ENCODE peak calls at places on chromosomes 11 and 22, in five cellular contexts. One of them, this sample, is unnamed.

GRCh38 chr11:55457641-55458040 is 89.9 kb downstream of the OR4A15 start:
- DNase-seq in PC-3: peak; percentile 61
- DNase-seq in mesenchymal stem cell: no peak
- DNase-seq in tibial artery: no peak
- DNase-seq in upper lobe of left lung: no peak
- DNase-seq in this sample: no peak

GRCh38 chr22:27420817-27421361 is 380.7 kb downstream of the MN1 start:
- DNase-seq in PC-3: peak; percentile 73
- DNase-seq in upper lobe of left lung: peak; percentile 31
- DNase-seq in mesenchymal stem cell: no peak
- DNase-seq in tibial artery: peak; percentile 96
- DNase-seq in this sample: peak; percentile 90

GRCh38 chr22:23179381-23180294 is 671 bp upstream of the BCR start:
- DNase-seq in upper lobe of left lung: peak; percentile 44
- DNase-seq in tibial artery: peak; percentile 90
- DNase-seq in mesenchymal stem cell: no peak
- DNase-seq in PC-3: no peak
- DNase-seq in this sample: peak; percentile 55

GRCh38 chr22:49671331-49672012 is 156.2 kb downstream of the BRD1 start:
- DNase-seq in mesenchymal stem cell: no peak
- DNase-seq in tibial artery: peak; percentile 21
- DNase-seq in PC-3: no peak
- DNase-seq in upper lobe of left lung: no peak
- DNase-seq in this sample: no peak

GRCh38 chr11:5229388-5229787 is 2.5 kb upstream of the HBB start:
- DNase-seq in mesenchymal stem cell: no peak
- DNase-seq in tibial artery: no peak
- DNase-seq in upper lobe of left lung: no peak
- DNase-seq in PC-3: no peak
- DNase-seq in this sample: no peak

GRCh38 chr22:21646608-21647590 is 4.8 kb downstream of the SDF2L1 start:
- DNase-seq in upper lobe of left lung: peak; percentile 73
- DNase-seq in PC-3: peak; percentile 79
- DNase-seq in tibial artery: peak; percentile 88
- DNase-seq in mesenchymal stem cell: peak; percentile 84
- DNase-seq in this sample: peak; percentile 79

GRCh38 chr22:49325531-49326395 is 501.9 kb downstream of the BRD1 start:
- DNase-seq in mesenchymal stem cell: no peak
- DNase-seq in upper lobe of left lung: no peak
- DNase-seq in PC-3: no peak
- DNase-seq in tibial artery: no peak
- DNase-seq in this sample: no peak

GRCh38 chr11:1516273-1517067 is 29.9 kb upstream of the MOB2 start:
- DNase-seq in PC-3: peak; percentile 13
- DNase-seq in tibial artery: no peak
- DNase-seq in mesenchymal stem cell: peak; percentile 8
- DNase-seq in upper lobe of left lung: no peak
- DNase-seq in this sample: no peak

GRCh38 chr11:18987454-18988231 is 48.4 kb upstream of the MRGPRX1 start:
- DNase-seq in upper lobe of left lung: no peak
- DNase-seq in tibial artery: no peak
- DNase-seq in PC-3: peak; percentile 91
- DNase-seq in mesenchymal stem cell: no peak
- DNase-seq in this sample: no peak

GRCh38 chr11:45052361-45052760 is 94.1 kb upstream of the PRDM11 start:
- DNase-seq in mesenchymal stem cell: no peak
- DNase-seq in tibial artery: no peak
- DNase-seq in upper lobe of left lung: no peak
- DNase-seq in PC-3: no peak
- DNase-seq in this sample: no peak

GRCh38 chr22:46673677-46674236 is 53.6 kb downstream of the GRAMD4 start:
- DNase-seq in PC-3: no peak
- DNase-seq in mesenchymal stem cell: no peak
- DNase-seq in tibial artery: no peak
- DNase-seq in upper lobe of left lung: no peak
- DNase-seq in this sample: no peak

GRCh38 chr22:33328789-33329296 is 270.7 kb upstream of the SYN3 start:
- DNase-seq in tibial artery: no peak
- DNase-seq in PC-3: no peak
- DNase-seq in mesenchymal stem cell: peak; percentile 64
- DNase-seq in upper lobe of left lung: no peak
- DNase-seq in this sample: no peak

GRCh38 chr22:30210235-30210831 is 36.2 kb downstream of the LIF start:
- DNase-seq in PC-3: peak; percentile 97
- DNase-seq in tibial artery: no peak
- DNase-seq in upper lobe of left lung: no peak
- DNase-seq in mesenchymal stem cell: peak; percentile 88
- DNase-seq in this sample: no peak
- H3K4me1 ChIP-seq in PC-3: peaks cover 84% of the 10 kb centered on the region
- H3K4me1 ChIP-seq in tibial artery: peaks cover 46% of the 10 kb centered on the region
- H3K4me1 ChIP-seq in upper lobe of left lung: peaks cover 44% of the 10 kb centered on the region
- H3K4me1 ChIP-seq in mesenchymal stem cell: peaks cover 53% of the 10 kb centered on the region
- H3K4me1 ChIP-seq in this sample: peaks cover 9% of the 10 kb centered on the region

GRCh38 chr11:114133548-114134329 is 74.2 kb downstream of the ZBTB16 start:
- DNase-seq in PC-3: no peak
- DNase-seq in mesenchymal stem cell: no peak
- DNase-seq in upper lobe of left lung: no peak
- DNase-seq in tibial artery: peak; percentile 88
- DNase-seq in this sample: no peak
- H3K4me1 ChIP-seq in PC-3: peaks cover 15% of the 10 kb centered on the region
- H3K4me1 ChIP-seq in mesenchymal stem cell: no peaks in the 10 kb centered on the region
- H3K4me1 ChIP-seq in upper lobe of left lung: peaks cover 100% of the 10 kb centered on the region
- H3K4me1 ChIP-seq in tibial artery: peaks cover 97% of the 10 kb centered on the region
- H3K4me1 ChIP-seq in this sample: peaks cover 98% of the 10 kb centered on the region

DNA sequence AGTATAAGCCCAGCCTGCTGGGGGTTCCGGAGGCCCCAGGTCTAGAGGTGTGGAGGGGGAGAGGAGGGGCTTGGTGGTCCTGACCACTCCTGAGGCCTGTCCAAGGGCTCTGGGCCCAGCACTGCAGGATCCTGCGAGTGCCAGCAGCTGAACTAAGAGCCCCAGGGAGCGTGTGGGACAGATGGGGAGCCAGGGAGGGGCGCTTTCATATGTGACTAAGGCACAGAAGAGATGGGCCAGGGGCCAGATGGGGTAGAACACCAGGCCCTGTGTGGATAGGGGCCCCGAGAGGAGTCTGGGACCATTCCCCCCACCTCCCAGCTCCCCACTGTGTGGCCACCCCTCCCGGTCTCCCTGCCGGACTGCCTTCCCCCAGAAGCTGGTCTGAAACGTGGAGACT is 18.4 kb downstream of the MAFF start:
- DNase-seq in tibial artery: no peak
- DNase-seq in PC-3: no peak
- DNase-seq in upper lobe of left lung: no peak
- DNase-seq in mesenchymal stem cell: no peak
- DNase-seq in this sample: no peak
- H3K4me1 ChIP-seq in tibial artery: peaks cover 56% of the 10 kb centered on the region
- H3K4me1 ChIP-seq in PC-3: peaks cover 21% of the 10 kb centered on the region
- H3K4me1 ChIP-seq in upper lobe of left lung: peaks cover 54% of the 10 kb centered on the region
- H3K4me1 ChIP-seq in mesenchymal stem cell: peaks cover 59% of the 10 kb centered on the region
- H3K4me1 ChIP-seq in this sample: peaks cover 38% of the 10 kb centered on the region

GRCh38 chr11:132242662-132243061 is 872.2 kb downstream of the NTM start:
- DNase-seq in upper lobe of left lung: no peak
- DNase-seq in tibial artery: no peak
- DNase-seq in mesenchymal stem cell: no peak
- DNase-seq in PC-3: no peak
- DNase-seq in this sample: no peak
- H3K4me1 ChIP-seq in upper lobe of left lung: no peaks in the 10 kb centered on the region
- H3K4me1 ChIP-seq in tibial artery: no peaks in the 10 kb centered on the region
- H3K4me1 ChIP-seq in mesenchymal stem cell: peaks cover 20% of the 10 kb centered on the region
- H3K4me1 ChIP-seq in PC-3: no peaks in the 10 kb centered on the region
- H3K4me1 ChIP-seq in this sample: no peaks in the 10 kb centered on the region

GRCh38 chr11:114169321-114169749 is 109.8 kb downstream of the ZBTB16 start:
- DNase-seq in PC-3: no peak
- DNase-seq in tibial artery: peak; percentile 66
- DNase-seq in mesenchymal stem cell: peak; percentile 18
- DNase-seq in upper lobe of left lung: no peak
- DNase-seq in this sample: no peak
- H3K4me1 ChIP-seq in PC-3: peaks cover 12% of the 10 kb centered on the region
- H3K4me1 ChIP-seq in tibial artery: peaks cover 99% of the 10 kb centered on the region
- H3K4me1 ChIP-seq in mesenchymal stem cell: peaks cover 8% of the 10 kb centered on the region
- H3K4me1 ChIP-seq in upper lobe of left lung: peaks cover 99% of the 10 kb centered on the region
- H3K4me1 ChIP-seq in this sample: peaks cover 96% of the 10 kb centered on the region

DNA sequence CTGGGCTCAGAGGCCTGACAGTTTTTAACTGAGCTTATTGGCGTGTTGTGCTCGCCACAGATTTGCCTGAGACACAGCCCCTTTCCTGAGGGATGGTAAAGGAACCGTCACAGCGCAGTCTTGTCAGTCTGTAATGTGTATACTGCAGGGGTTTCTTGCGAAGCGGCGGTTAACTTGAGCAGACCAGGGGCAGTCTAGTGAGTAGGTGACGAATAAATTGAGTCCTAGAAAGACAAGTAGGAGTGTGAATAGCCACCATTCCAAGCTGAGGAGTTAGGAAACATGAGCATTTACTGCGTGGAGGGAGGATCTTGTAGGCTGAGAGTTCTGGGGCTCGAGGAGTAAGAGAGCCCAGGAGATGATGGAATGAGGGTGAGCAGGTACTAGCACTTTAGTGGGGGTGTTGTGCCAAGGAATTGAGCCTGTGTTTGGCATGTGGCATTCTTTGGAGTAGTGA is 1.4 kb downstream of the MED15 start:
- DNase-seq in upper lobe of left lung: no peak
- DNase-seq in tibial artery: no peak
- DNase-seq in PC-3: no peak
- DNase-seq in mesenchymal stem cell: no peak
- DNase-seq in this sample: no peak
- H3K4me1 ChIP-seq in upper lobe of left lung: peaks cover 52% of the 10 kb centered on the region
- H3K4me1 ChIP-seq in tibial artery: peaks cover 46% of the 10 kb centered on the region
- H3K4me1 ChIP-seq in PC-3: peaks cover 45% of the 10 kb centered on the region
- H3K4me1 ChIP-seq in mesenchymal stem cell: peaks cover 24% of the 10 kb centered on the region
- H3K4me1 ChIP-seq in this sample: peaks cover 30% of the 10 kb centered on the region

GRCh38 chr11:127133061-127133460 is 132.5 kb upstream of the KIRREL3 start:
- DNase-seq in tibial artery: no peak
- DNase-seq in PC-3: no peak
- DNase-seq in mesenchymal stem cell: no peak
- DNase-seq in upper lobe of left lung: no peak
- DNase-seq in this sample: no peak

GRCh38 chr11:127126956-127127355 is 126.4 kb upstream of the KIRREL3 start:
- DNase-seq in mesenchymal stem cell: no peak
- DNase-seq in tibial artery: no peak
- DNase-seq in upper lobe of left lung: no peak
- DNase-seq in PC-3: no peak
- DNase-seq in this sample: no peak

GRCh38 chr11:127130321-127130720 is 129.8 kb upstream of the KIRREL3 start:
- DNase-seq in upper lobe of left lung: no peak
- DNase-seq in PC-3: no peak
- DNase-seq in mesenchymal stem cell: no peak
- DNase-seq in tibial artery: no peak
- DNase-seq in this sample: no peak
- H3K4me1 ChIP-seq in upper lobe of left lung: no peaks in the 10 kb centered on the region
- H3K4me1 ChIP-seq in PC-3: no peaks in the 10 kb centered on the region
- H3K4me1 ChIP-seq in mesenchymal stem cell: no peaks in the 10 kb centered on the region
- H3K4me1 ChIP-seq in tibial artery: no peaks in the 10 kb centered on the region
- H3K4me1 ChIP-seq in this sample: no peaks in the 10 kb centered on the region

DNA sequence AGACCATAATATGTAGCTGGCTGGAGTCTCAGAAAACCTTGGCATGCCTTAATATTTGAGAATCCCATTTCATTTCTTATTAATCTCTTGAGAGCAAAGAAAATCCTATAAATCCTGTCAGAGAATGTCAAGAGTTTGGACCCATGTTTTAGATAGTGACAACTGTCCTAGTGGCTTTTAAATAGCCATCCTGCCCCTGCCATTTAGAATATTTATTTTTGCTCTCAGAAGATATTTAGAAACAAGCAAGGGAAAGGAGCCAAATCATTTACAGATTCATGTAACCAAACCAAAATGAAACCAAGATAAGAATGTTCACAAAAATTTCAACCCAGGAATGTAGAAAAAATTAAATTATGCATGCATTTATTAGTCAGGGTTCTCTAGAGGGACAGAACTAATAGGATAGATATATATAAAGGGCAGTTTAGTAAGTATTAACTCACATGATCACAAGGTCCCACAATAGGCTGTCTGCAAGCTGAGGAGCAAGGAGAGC is 107.3 kb downstream of the SWAP70 start:
- DNase-seq in upper lobe of left lung: no peak
- DNase-seq in PC-3: no peak
- DNase-seq in tibial artery: no peak
- DNase-seq in mesenchymal stem cell: no peak
- DNase-seq in this sample: no peak
- H3K4me1 ChIP-seq in upper lobe of left lung: no peaks in the 10 kb centered on the region
- H3K4me1 ChIP-seq in PC-3: peaks cover 19% of the 10 kb centered on the region
- H3K4me1 ChIP-seq in tibial artery: peaks cover 5% of the 10 kb centered on the region
- H3K4me1 ChIP-seq in mesenchymal stem cell: peaks cover 12% of the 10 kb centered on the region
- H3K4me1 ChIP-seq in this sample: peaks cover 5% of the 10 kb centered on the region

This sample was measured in thyroid gland.